ENCODE peak calls at places on chromosomes 2 and 18, in five cellular contexts. D, H, U, J and N are unnamed samples.

GRCh38 chr2:88503771-88504170 is 51.3 kb upstream of the FOXI3 start:
- DNase-seq in D (no peak), H (no peak), U (no peak), J (no peak), N (no peak)

GRCh38 chr18:12299862-12300261 is 8.2 kb upstream of the TUBB6 start:
- DNase-seq in D (no peak), H (no peak), U (no peak), J (no peak), N (no peak)

GRCh38 chr2:112268547-112268946 is 6.8 kb upstream of the ZC3H6 start:
- DNase-seq in D (no peak), H (no peak), U (no peak), J (no peak), N (no peak)

GRCh38 chr2:183998041-183998796 is 600.1 kb upstream of the ZNF804A start:
- DNase-seq in D (no peak), H (no peak), U (no peak), J (no peak), N (no peak)

GRCh38 chr18:524496-524895 is 24.0 kb upstream of the COLEC12 start:
- DNase-seq in D (no peak), H (no peak), U (no peak), J (no peak), N (no peak)

GRCh38 chr2:30747206-30747605 is 60.0 kb downstream of the CAPN13 start:
- DNase-seq in D (peak; percentile 58), H (no peak), U (no peak), J (no peak), N (peak; percentile 66)

GRCh38 chr2:102915128-102915527 is 153.3 kb downstream of the TMEM182 start:
- DNase-seq in D (no peak), H (no peak), U (no peak), J (no peak), N (no peak)

GRCh38 chr2:142742301-142743214 is 134.9 kb upstream of the KYNU start:
- DNase-seq in D (no peak), H (no peak), U (no peak), J (no peak), N (no peak)

GRCh38 chr2:207711750-207712487 is 479 bp downstream of the CCNYL1 start:
- DNase-seq in D (peak; percentile 42), H (no peak), U (peak; percentile 3), J (peak; percentile 32), N (peak; percentile 82)

GRCh38 chr18:9103488-9103887 is 989 bp downstream of the NDUFV2 start:
- DNase-seq in D (no peak), H (no peak), U (no peak), J (no peak), N (no peak)

GRCh38 chr2:19205983-19206533 is 152.4 kb downstream of the OSR1 start:
- DNase-seq in D (no peak), H (no peak), U (no peak), J (no peak), N (no peak)

GRCh38 chr2:221848286-221848685 is 276.2 kb upstream of the EPHA4 start:
- DNase-seq in D (no peak), H (no peak), U (no peak), J (no peak), N (no peak)

GRCh38 chr2:158718196-158718585 is 76.9 kb upstream of the DAPL1 start:
- DNase-seq in D (no peak), H (no peak), U (no peak), J (no peak), N (no peak)

GRCh38 chr2:241061275-241061674 is 40.8 kb downstream of the MTERF4 start:
- DNase-seq in D (no peak), H (no peak), U (no peak), J (no peak), N (no peak)

GRCh38 chr2:219486424-219486959 is 12.2 kb upstream of the GMPPA start:
- DNase-seq in D (no peak), H (no peak), U (no peak), J (no peak), N (no peak)

GRCh38 chr2:239878686-239879085 is 146.5 kb downstream of the NDUFA10 start:
- DNase-seq in D (no peak), H (no peak), U (no peak), J (no peak), N (no peak)

GRCh38 chr18:57943723-57944122 is 100.3 kb upstream of the NEDD4L start:
- DNase-seq in D (no peak), H (no peak), U (no peak), J (peak; percentile 10), N (no peak)

GRCh38 chr2:60410458-60411146 is 142.9 kb downstream of the BCL11A start:
- DNase-seq in D (no peak), H (no peak), U (no peak), J (no peak), N (no peak)

GRCh38 chr18:48592540-48592939 is 53.7 kb downstream of the CTIF start:
- DNase-seq in D (no peak), H (no peak), U (no peak), J (no peak), N (no peak)

GRCh38 chr18:13376298-13376840 is 157.8 kb downstream of the LDLRAD4 start:
- DNase-seq in D (no peak), H (no peak), U (no peak), J (no peak), N (no peak)

GRCh38 chr2:167823066-167823465 is 424.3 kb downstream of the STK39 start:
- DNase-seq in D (no peak), H (no peak), U (no peak), J (no peak), N (no peak)

GRCh38 chr2:203030545-203030944 is 15.9 kb downstream of the NBEAL1 start:
- DNase-seq in D (no peak), H (no peak), U (no peak), J (no peak), N (no peak)

GRCh38 chr18:61889541-61889940 is 3.3 kb downstream of the RNF152 start:
- DNase-seq in D (no peak), H (no peak), U (no peak), J (no peak), N (no peak)